ENCODE peak calls at places on chromosomes 4 and X, in six cellular contexts. H is H9, P is mesenchymal stem cell, F is mesendoderm, R is neuronal stem cell, Y is trophoblast cell. S is an unnamed sample.

GRCh38 chr4:23401572-23401971 is 488.3 kb downstream of the PPARGC1A start:
- DNase-seq in H (no peak), P (no peak), F (no peak), R (no peak), Y (no peak), S (no peak)

GRCh38 chr4:121192500-121192899 is 28.4 kb upstream of the TNIP3 start:
- DNase-seq in H (no peak), P (peak; percentile 50), F (peak; percentile 55), R (peak; percentile 33), Y (peak; percentile 71), S (peak; percentile 48)

GRCh38 chrX:78619829-78620228 is 39.3 kb downstream of the RTL3 start:
- DNase-seq in H (no peak), P (no peak), F (no peak), R (no peak), Y (no peak), S (no peak)

GRCh38 chr4:158787718-158788441 is 19.1 kb downstream of the FNIP2 start:
- DNase-seq in H (no peak), P (no peak), F (no peak), R (no peak), Y (peak; percentile 24), S (no peak)

GRCh38 chr4:147088141-147088540 is 142.5 kb upstream of the TTC29 start:
- DNase-seq in H (no peak), P (no peak), F (no peak), R (no peak), Y (no peak), S (peak; percentile 16)

GRCh38 chrX:103338663-103339062 is 8.6 kb downstream of the TCEAL7 start:
- DNase-seq in H (no peak), P (no peak), F (no peak), R (no peak), Y (no peak), S (no peak)

GRCh38 chrX:108426262-108426661 is 12.0 kb downstream of the COL4A6 start:
- DNase-seq in H (peak; percentile 34), P (no peak), F (peak; percentile 79), R (no peak), Y (no peak), S (no peak)

GRCh38 chrX:107713205-107714195 is 62.1 kb downstream of the TSC22D3 start:
- DNase-seq in H (no peak), P (peak; percentile 21), F (no peak), R (no peak), Y (peak; percentile 24), S (no peak)

GRCh38 chrX:40531056-40531826 is 49.5 kb upstream of the ATP6AP2 start:
- DNase-seq in H (no peak), P (no peak), F (no peak), R (no peak), Y (no peak), S (no peak)

GRCh38 chrX:121195719-121196118 is 148.3 kb downstream of the GLUD2 start:
- DNase-seq in H (no peak), P (no peak), F (no peak), R (no peak), Y (no peak), S (no peak)

GRCh38 chr4:173834151-173834550 is 304.1 kb upstream of the HAND2 start:
- DNase-seq in H (no peak), P (peak; percentile 2), F (peak; percentile 12), R (no peak), Y (peak; percentile 8), S (peak; percentile 7)

GRCh38 chr4:121952290-121952689 is 430 bp upstream of the TRPC3 start:
- DNase-seq in H (no peak), P (no peak), F (no peak), R (no peak), Y (no peak), S (no peak)

GRCh38 chr4:94621491-94622080 is 136.2 kb upstream of the BMPR1B start:
- DNase-seq in H (no peak), P (peak; percentile 57), F (peak; percentile 33), R (peak; percentile 23), Y (peak; percentile 78), S (peak; percentile 61)

GRCh38 chrX:45230410-45230809 is 29.7 kb upstream of the DIPK2B start:
- DNase-seq in H (no peak), P (no peak), F (no peak), R (no peak), Y (no peak), S (no peak)

GRCh38 chrX:143854006-143854405 is 29.9 kb upstream of the UBE2NL start:
- DNase-seq in H (no peak), P (peak; percentile 64), F (no peak), R (no peak), Y (no peak), S (peak; percentile 11)

GRCh38 chr4:76570141-76570989 is 135.3 kb downstream of the SHROOM3 start:
- DNase-seq in H (no peak), P (peak; percentile 77), F (peak; percentile 57), R (no peak), Y (peak; percentile 55), S (peak; percentile 89)

GRCh38 chr4:52510939-52511583 is 148.0 kb downstream of the USP46 start:
- DNase-seq in H (no peak), P (peak; percentile 78), F (no peak), R (no peak), Y (no peak), S (no peak)

GRCh38 chrX:40439625-40440532 is 140.9 kb upstream of the ATP6AP2 start:
- DNase-seq in H (no peak), P (no peak), F (peak; percentile 14), R (no peak), Y (no peak), S (no peak)

GRCh38 chr4:158189409-158189808 is 16.6 kb upstream of the GASK1B start:
- DNase-seq in H (no peak), P (no peak), F (no peak), R (no peak), Y (no peak), S (no peak)

GRCh38 chr4:124863039-124863545 is 150.6 kb upstream of the ANKRD50 start:
- DNase-seq in H (no peak), P (no peak), F (no peak), R (no peak), Y (peak; percentile 96), S (no peak)

GRCh38 chrX:24133280-24133679 is 16.2 kb upstream of the ZFX start:
- DNase-seq in H (no peak), P (no peak), F (no peak), R (no peak), Y (no peak), S (no peak)

GRCh38 chrX:107849747-107850478 is 24.2 kb downstream of the MID2 start:
- DNase-seq in H (peak; percentile 54), P (peak; percentile 8), F (peak; percentile 48), R (no peak), Y (no peak), S (no peak)

GRCh38 chr4:111066887-111067286 is 444.0 kb upstream of the PITX2 start:
- DNase-seq in H (no peak), P (peak; percentile 43), F (peak; percentile 10), R (no peak), Y (no peak), S (peak; percentile 39)

GRCh38 chrX:130497531-130497930 is 95.7 kb downstream of the RBMX2 start:
- DNase-seq in H (no peak), P (no peak), F (no peak), R (no peak), Y (no peak), S (no peak)

GRCh38 chrX:151790421-151791160 is 56.0 kb downstream of the CNGA2 start:
- DNase-seq in H (no peak), P (no peak), F (no peak), R (no peak), Y (no peak), S (no peak)

GRCh38 chr4:27024807-27025206 is 164.2 kb downstream of the STIM2 start:
- DNase-seq in H (no peak), P (no peak), F (peak; percentile 40), R (no peak), Y (no peak), S (no peak)

GRCh38 chr4:53196195-53196641 is 169.6 kb downstream of the SCFD2 start:
- DNase-seq in H (no peak), P (peak; percentile 60), F (no peak), R (no peak), Y (no peak), S (peak; percentile 36)

GRCh38 chr4:86960557-86960959 is 25.7 kb downstream of the AFF1 start:
- DNase-seq in H (no peak), P (peak; percentile 56), F (peak; percentile 63), R (peak; percentile 23), Y (no peak), S (peak; percentile 46)
- H2BK120ac ChIP-seq in H (peak overlapping the region; percentile 90), P (no peak overlapping the region), F (no peak overlapping the region), R (no peak overlapping the region), Y (no peak overlapping the region), S (peak overlapping the region; percentile 23)

GRCh38 chr4:56699537-56699936 is 18.4 kb upstream of the HOPX start:
- DNase-seq in H (no peak), P (no peak), F (no peak), R (no peak), Y (no peak), S (no peak)
- H2BK120ac ChIP-seq in H (no peak overlapping the region), P (no peak overlapping the region), F (no peak overlapping the region), R (no peak overlapping the region), Y (no peak overlapping the region), S (no peak overlapping the region)

DNA sequence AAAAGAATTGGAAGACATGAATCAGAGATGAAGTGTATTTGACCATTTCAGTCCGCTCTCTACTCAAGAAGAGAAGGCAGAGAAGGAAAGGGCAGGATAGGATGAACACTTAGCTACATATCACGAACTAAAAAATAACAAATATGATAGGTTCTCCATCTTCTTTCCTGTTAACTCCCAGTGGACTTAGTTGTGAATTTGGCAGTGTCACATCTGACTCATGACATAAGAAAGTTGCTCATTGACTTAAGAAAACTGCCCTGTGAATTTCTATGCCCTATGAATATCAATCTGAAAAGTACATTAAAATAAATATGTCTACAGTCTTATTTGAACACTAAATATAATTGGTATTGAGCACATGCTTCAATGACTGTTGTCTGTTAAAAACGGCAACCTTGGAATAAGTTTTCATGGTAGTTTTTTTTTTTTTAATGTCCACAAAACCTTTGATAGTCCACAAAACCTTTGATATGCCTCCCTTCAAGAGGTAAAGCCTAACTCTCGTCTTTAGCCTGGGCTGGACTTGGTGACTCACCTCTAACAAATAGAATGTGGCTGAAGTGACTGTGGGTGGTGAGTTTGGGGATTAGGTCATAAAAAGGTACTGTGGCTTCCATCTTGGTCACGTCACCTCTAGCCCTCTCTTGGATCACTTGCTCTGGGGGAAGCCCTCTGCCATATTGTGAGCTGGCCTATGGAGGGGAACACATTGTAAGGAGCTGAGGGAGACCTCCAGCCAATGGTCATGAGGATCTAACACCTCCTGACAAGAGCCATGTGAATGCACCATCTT is 184.7 kb upstream of the S100G start:
- DNase-seq in H (no peak), P (no peak), F (peak; percentile 38), R (no peak), Y (peak; percentile 27), S (peak; percentile 60)
- H2BK120ac ChIP-seq in H (no peak overlapping the region), P (no peak overlapping the region), F (no peak overlapping the region), R (no peak overlapping the region), Y (peak overlapping the region; percentile 13), S (peak overlapping the region; percentile 73)

DNA sequence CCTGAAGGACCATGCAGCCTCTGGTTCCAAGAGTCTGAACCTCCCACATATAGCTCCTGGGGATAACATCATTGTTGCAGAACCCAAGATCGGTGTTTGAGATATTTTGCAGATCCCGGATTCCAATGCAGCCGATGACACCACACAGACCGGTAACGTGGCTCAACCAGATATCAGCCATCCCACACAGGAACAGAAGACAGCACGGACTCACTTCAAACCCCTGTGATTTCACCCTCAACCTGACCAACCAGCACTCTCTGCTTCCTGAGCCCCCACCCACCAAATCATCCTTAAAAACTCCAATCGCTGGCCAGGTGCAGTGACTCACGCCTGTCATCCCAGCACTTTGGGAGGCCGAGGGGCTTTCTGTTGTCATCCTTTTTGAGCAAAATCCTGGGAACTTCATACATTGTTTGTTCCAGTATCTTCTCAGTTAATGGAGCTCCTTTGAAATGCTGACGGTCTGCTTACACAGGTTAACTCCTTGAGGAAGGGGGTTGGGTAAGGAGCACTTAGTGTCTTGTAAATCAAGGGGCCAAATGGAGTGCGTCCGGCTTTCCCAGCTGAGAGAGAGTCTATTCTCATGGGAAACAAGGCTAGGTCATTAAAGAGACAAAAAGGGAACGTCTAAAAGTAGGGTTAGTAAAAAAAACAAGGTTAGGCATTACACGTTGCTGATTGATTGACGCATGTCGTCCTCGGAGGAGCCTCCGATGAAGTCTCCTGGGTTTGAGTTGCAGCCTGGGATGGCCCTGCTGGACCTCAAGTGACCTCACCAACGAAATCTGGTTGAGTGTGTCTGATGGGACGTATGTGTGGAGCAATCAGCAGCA is 230.4 kb downstream of the CRLF2 start:
- DNase-seq in H (peak; percentile 83), P (no peak), F (peak; percentile 63), R (no peak), Y (peak; percentile 74), S (no peak)
- H2BK120ac ChIP-seq in H (no peak overlapping the region), P (no peak overlapping the region), F (no peak overlapping the region), R (no peak overlapping the region), Y (peak overlapping the region; percentile 74), S (no peak overlapping the region)